ENCODE peak calls at places on chromosome 19, in nine cellular contexts. M is CD8-positive, alpha-beta T cell; I is heart left ventricle; U is tibial nerve; T is BE2C; K is esophagus squamous epithelium; Y is gastrocnemius medialis; V is hepatocyte; L is PC-3. B is an unnamed sample. For H3K9me3 and H3K4me1, the result is how much of the 10 kb centered on the place peaks cover.

GRCh38 chr19:48991823-48992570 is 1.1 kb downstream of the GYS1 start:
- DNase-seq in M (no peak), K (no peak), U (peak), V (peak), T (no peak), L (peak), Y (peak), I (peak), B (peak)

GRCh38 chr19:18846862-18847515 is 15.2 kb downstream of the UPF1 start:
- DNase-seq in Y (peak), L (peak), I (peak), T (peak), V (peak), M (peak), K (no peak), U (peak), B (no peak)

GRCh38 chr19:1489463-1489971 is 633 bp downstream of the PCSK4 start:
- DNase-seq in K (no peak), V (no peak), U (no peak), Y (no peak), T (no peak), I (peak), M (no peak), L (no peak), B (no peak)

GRCh38 chr19:46015961-46016425 is 6.9 kb downstream of the PGLYRP1 start:
- DNase-seq in Y (no peak), I (no peak), T (no peak), M (peak), K (no peak), L (no peak), U (no peak), V (no peak), B (no peak)

GRCh38 chr19:5048091-5048726 is 79.3 kb downstream of the KDM4B start:
- DNase-seq in L (peak), V (peak), U (peak), I (peak), K (no peak), T (peak), Y (peak), M (peak), B (peak)

GRCh38 chr19:34226036-34226435 is 28.3 kb upstream of the GARRE1 start:
- DNase-seq in U (no peak), V (no peak), Y (no peak), T (no peak), K (no peak), L (no peak), I (no peak), M (no peak), B (no peak)

GRCh38 chr19:38452430-38453366 is 19.2 kb downstream of the RYR1 start:
- DNase-seq in Y (peak), V (no peak), L (peak), T (peak), M (no peak), I (no peak), U (no peak), K (no peak), B (no peak)

GRCh38 chr19:4375620-4376228 is 24.6 kb downstream of the SH3GL1 start:
- DNase-seq in Y (no peak), U (no peak), T (peak), V (peak), L (peak), M (no peak), I (no peak), K (no peak), B (no peak)

GRCh38 chr19:34172661-34173144 is 399 bp downstream of the LSM14A start:
- DNase-seq in L (no peak), M (no peak), T (no peak), V (peak), I (no peak), K (no peak), Y (peak), U (no peak), B (no peak)

GRCh38 chr19:32674153-32674958 is 624 bp downstream of the ANKRD27 start:
- DNase-seq in I (no peak), U (no peak), T (no peak), K (no peak), M (no peak), Y (no peak), V (no peak), L (no peak), B (no peak)

GRCh38 chr19:16441661-16442071 is 30.1 kb downstream of the EPS15L1 start:
- DNase-seq in M (no peak), L (peak), I (no peak), T (peak), U (no peak), K (no peak), Y (no peak), V (peak), B (no peak)

GRCh38 chr19:742540-743075 is 8.3 kb upstream of the MISP start:
- DNase-seq in U (no peak), I (no peak), V (no peak), M (no peak), L (no peak), K (no peak), Y (no peak), T (no peak), B (no peak)

GRCh38 chr19:16375157-16375935 is 50.7 kb downstream of the KLF2 start:
- DNase-seq in I (no peak), M (no peak), V (no peak), L (no peak), Y (no peak), T (no peak), K (no peak), U (no peak), B (no peak)

GRCh38 chr19:19403373-19403901 is 2.0 kb upstream of the GATAD2A start:
- DNase-seq in L (peak), T (no peak), Y (no peak), U (no peak), K (no peak), I (no peak), M (no peak), V (no peak), B (no peak)

GRCh38 chr19:5617080-5617479 is 5.5 kb downstream of the SAFB2 start:
- DNase-seq in M (no peak), U (no peak), I (no peak), K (no peak), T (no peak), L (no peak), Y (no peak), V (no peak), B (no peak)

DNA sequence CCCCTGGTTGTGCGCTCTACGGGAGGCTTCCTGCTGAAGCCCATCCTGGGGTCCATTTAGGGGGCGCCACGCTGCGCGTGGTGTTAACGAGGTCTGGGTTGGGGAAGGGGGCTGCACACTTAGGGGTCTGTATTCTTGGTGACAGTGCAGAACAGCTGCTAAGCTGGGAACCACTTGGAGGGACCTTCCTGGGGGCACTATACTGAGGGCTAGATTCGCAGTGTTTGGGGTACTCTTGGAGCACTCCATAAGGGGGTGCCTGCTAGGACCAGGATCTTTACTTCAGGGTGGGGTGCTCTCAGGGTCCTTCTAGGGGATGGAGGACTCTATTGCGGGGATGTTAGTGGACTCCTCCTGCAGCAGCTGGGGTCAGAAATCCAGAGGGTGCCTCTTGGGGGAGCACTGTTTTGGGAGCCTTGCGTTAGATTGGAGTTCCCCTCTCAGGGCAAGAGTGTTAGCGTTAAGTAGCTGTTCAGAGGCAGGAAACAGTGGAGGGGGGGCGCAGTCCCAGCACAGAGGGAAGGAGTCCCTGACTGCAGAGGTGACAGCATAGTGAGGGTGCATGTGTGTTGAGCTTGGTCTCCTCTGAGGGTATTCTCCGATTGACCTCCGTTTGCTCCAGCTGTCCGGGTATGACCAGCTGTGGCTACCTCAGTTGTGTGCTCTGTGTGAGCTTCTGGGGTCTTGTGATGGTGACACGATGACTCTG is 1.1 kb downstream of the PDE4A start:
- DNase-seq in L (no peak), U (no peak), K (no peak), V (no peak), M (no peak), T (no peak), I (no peak), Y (no peak), B (no peak)
- H3K4me3 ChIP-seq in L (no peak), U (no peak), K (no peak), V (no peak), M (no peak), T (peak), I (no peak), Y (no peak), B (peak)

GRCh38 chr19:51970718-51971117 is 15.9 kb downstream of the ZNF350 start:
- DNase-seq in L (no peak), T (no peak), U (no peak), M (no peak), V (no peak), I (no peak), Y (no peak), K (no peak), B (no peak)
- H3K9me3 ChIP-seq in L (half or more), T (under half), U (half or more), M (half or more), V (half or more), I (under half), Y (half or more), K (under half), B (half or more)

GRCh38 chr19:3097442-3097871 is 3.3 kb downstream of the GNA11 start:
- DNase-seq in Y (no peak), M (no peak), L (no peak), K (no peak), T (no peak), V (no peak), I (no peak), U (no peak), B (no peak)
- H3K4me1 ChIP-seq in Y (half or more), M (under half), L (under half), K (under half), T (under half), V (under half), I (half or more), U (half or more), B (under half)

GRCh38 chr19:43526884-43527859 is at the start of gene ETHE1:
- DNase-seq in Y (peak), V (peak), I (peak), K (no peak), T (peak), L (peak), M (peak), U (peak), B (peak)

GRCh38 chr19:43524922-43525835 is 1.8 kb downstream of the ETHE1 start:
- DNase-seq in I (peak), K (no peak), V (peak), Y (peak), L (peak), T (no peak), U (peak), M (peak), B (peak)

GRCh38 chr19:43532571-43532961 is 422 bp upstream of the ZNF575 start:
- DNase-seq in I (peak), M (no peak), Y (no peak), L (no peak), U (peak), K (no peak), V (no peak), T (peak), B (peak)

GRCh38 chr19:43525836-43526771 is 897 bp downstream of the ETHE1 start:
- DNase-seq in Y (peak), L (peak), U (no peak), K (no peak), I (peak), V (peak), M (peak), T (no peak), B (no peak)

GRCh38 chr19:43527860-43528622 is 1.0 kb upstream of the ETHE1 start:
- DNase-seq in M (no peak), V (no peak), L (peak), I (no peak), T (no peak), K (no peak), U (peak), Y (no peak), B (no peak)
- H3K4me3 ChIP-seq in M (no peak), V (no peak), L (peak), I (peak), T (no peak), K (peak), U (peak), Y (peak), B (peak)

DNA sequence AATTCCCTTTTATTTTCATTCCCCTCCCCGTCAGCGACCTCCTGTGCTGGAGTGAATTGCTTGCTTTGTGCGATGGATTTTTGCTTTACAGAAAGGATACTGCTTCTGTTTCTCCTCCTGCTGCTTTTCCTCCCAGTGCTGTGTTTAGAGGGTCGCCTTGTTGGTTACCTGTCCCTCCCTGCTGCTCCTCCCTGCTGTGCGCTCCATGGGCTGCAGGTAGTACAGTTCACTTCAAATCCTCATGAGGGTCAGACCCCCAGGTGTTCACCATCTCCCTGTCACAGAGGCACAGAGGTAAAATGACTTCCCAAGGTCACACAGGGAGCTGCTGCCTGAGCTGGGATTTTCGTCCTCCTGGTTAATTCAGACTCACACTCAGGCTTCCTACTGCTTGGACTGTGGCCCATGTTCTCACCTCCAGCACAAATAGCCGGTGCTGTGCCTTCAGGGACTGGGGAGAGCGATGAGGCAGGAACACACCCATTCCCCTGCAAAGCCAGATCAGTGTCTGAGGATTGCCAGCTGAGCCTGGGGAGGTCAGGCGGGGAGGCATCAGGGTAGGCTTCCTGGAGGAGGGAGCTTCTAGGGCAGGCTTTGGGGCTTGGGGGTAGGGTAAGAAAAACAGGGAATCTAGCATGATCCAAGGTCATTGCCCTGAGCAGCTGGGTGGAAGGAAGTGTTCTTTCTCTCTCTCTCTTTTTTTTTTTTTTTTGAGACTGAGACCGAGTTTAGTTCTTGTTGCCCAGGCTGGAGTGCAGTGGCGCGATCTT is 14.4 kb downstream of the BICRA start:
- DNase-seq in I (peak), Y (no peak), U (no peak), L (no peak), T (no peak), V (no peak), K (no peak), M (no peak), B (no peak)
- H3K9me3 ChIP-seq in I (under half), Y (under half), U (under half), L (under half), T (under half), V (under half), K (under half), M (under half), B (under half)

B was measured in ascending aorta.